ENCODE peak calls at places on chromosomes 3 and 15, in ten cellular contexts. T is SK-N-SH; I is RWPE1; W is stimulated activated naive CD8-positive, alpha-beta T cell treated with anti-CD3 and anti-CD28 coated beads, Interleukin-15, Interleukin-2, amounts not matched to agents 100 U/mL and 50 U/mL, for 24 hours; O is GM12891; Y is GDM1; B is T-helper 1 cell; X is T1000; G is MV-4-11; D is mesenchymal stem cell. N is an unnamed sample.

GRCh38 chr3:161413127-161413854 is 42.0 kb upstream of the SPTSSB start:
- DNase-seq in T (no peak), I (no peak), W (no peak), O (no peak), Y (no peak), B (no peak), X (no peak), G (no peak), D (no peak), N (no peak)

GRCh38 chr3:20916966-20917606 is 731.1 kb upstream of the SGO1 start:
- DNase-seq in T (no peak), I (no peak), W (no peak), O (no peak), Y (no peak), B (no peak), X (no peak), G (no peak), D (no peak), N (no peak)

GRCh38 chr15:65902373-65902772 is 33.1 kb downstream of the RAB11A start:
- DNase-seq in T (no peak), I (peak; percentile 96), W (peak; percentile 17), O (no peak), Y (peak; percentile 81), B (no peak), X (no peak), G (peak; percentile 98), D (peak; percentile 12), N (no peak)

GRCh38 chr3:126351771-126352475 is 5.3 kb downstream of the KLF15 start:
- DNase-seq in T (no peak), I (no peak), W (no peak), O (no peak), Y (no peak), B (no peak), X (no peak), G (no peak), D (no peak), N (no peak)

GRCh38 chr3:12268050-12268449 is 20.8 kb upstream of the PPARG start:
- DNase-seq in T (no peak), I (no peak), W (no peak), O (no peak), Y (no peak), B (no peak), X (no peak), G (peak; percentile 62), D (peak; percentile 62), N (no peak)

GRCh38 chr3:172140499-172141391 is 101.4 kb downstream of the FNDC3B start:
- DNase-seq in T (no peak), I (peak; percentile 73), W (no peak), O (no peak), Y (no peak), B (no peak), X (peak; percentile 58), G (peak; percentile 35), D (peak; percentile 100), N (no peak)

GRCh38 chr3:49016414-49017228 is 1.8 kb downstream of the DALRD3 start:
- DNase-seq in T (peak; percentile 11), I (no peak), W (no peak), O (no peak), Y (no peak), B (no peak), X (no peak), G (no peak), D (no peak), N (no peak)

GRCh38 chr15:82874267-82874666 is 64.8 kb downstream of the WHAMM start:
- DNase-seq in T (no peak), I (no peak), W (no peak), O (no peak), Y (no peak), B (no peak), X (no peak), G (no peak), D (no peak), N (no peak)

GRCh38 chr3:126527006-126527405 is 3.1 kb downstream of the CHST13 start:
- DNase-seq in T (no peak), I (no peak), W (no peak), O (no peak), Y (no peak), B (no peak), X (no peak), G (no peak), D (no peak), N (no peak)